ENCODE peak calls at places on chromosomes 5 and 9, in ten cellular contexts. H, G, L, A, R, M, W, S, X and O are unnamed samples.

GRCh38 chr5:142611154-142611553 is 74.7 kb downstream of the FGF1 start:
- DNase-seq in A (peak; percentile 42), W (peak; percentile 64), X (peak; percentile 81), S (no peak), M (peak; percentile 79), L (peak; percentile 60), R (peak; percentile 78), G (peak; percentile 31), H (peak; percentile 59), O (peak; percentile 85)

GRCh38 chr5:149732500-149733128 is 2.5 kb downstream of the PPARGC1B start:
- DNase-seq in M (peak; percentile 54), H (peak; percentile 25), X (no peak), L (no peak), A (no peak), R (peak; percentile 45), G (peak; percentile 24), W (no peak), S (no peak), O (peak; percentile 68)

GRCh38 chr5:118139361-118139760 is 849.0 kb downstream of the DTWD2 start:
- DNase-seq in R (no peak), G (no peak), S (no peak), H (no peak), A (no peak), W (no peak), M (no peak), L (no peak), X (no peak), O (no peak)

GRCh38 chr9:70578720-70579119 is 164.3 kb upstream of the KLF9 start:
- DNase-seq in R (no peak), W (no peak), G (no peak), L (no peak), X (peak; percentile 12), A (no peak), H (no peak), S (no peak), M (no peak), O (no peak)

GRCh38 chr9:107644774-107645463 is 155.3 kb upstream of the KLF4 start:
- DNase-seq in W (peak; percentile 75), R (peak; percentile 71), X (no peak), H (no peak), G (no peak), L (no peak), A (no peak), S (no peak), M (no peak), O (no peak)

GRCh38 chr5:150377964-150378694 is 20.6 kb downstream of the TCOF1 start:
- DNase-seq in A (no peak), X (no peak), M (peak; percentile 80), G (no peak), S (peak; percentile 95), W (no peak), H (no peak), R (no peak), L (no peak), O (peak; percentile 96)

GRCh38 chr5:142717582-142718215 is 31.8 kb upstream of the FGF1 start:
- DNase-seq in M (peak; percentile 86), S (no peak), X (peak; percentile 52), G (no peak), H (peak; percentile 21), L (no peak), W (no peak), R (no peak), A (no peak), O (peak; percentile 86)

GRCh38 chr5:17317499-17317898 is 100.1 kb downstream of the BASP1 start:
- DNase-seq in A (no peak), H (no peak), L (no peak), G (no peak), X (no peak), S (no peak), R (no peak), W (no peak), M (no peak), O (no peak)

DNA sequence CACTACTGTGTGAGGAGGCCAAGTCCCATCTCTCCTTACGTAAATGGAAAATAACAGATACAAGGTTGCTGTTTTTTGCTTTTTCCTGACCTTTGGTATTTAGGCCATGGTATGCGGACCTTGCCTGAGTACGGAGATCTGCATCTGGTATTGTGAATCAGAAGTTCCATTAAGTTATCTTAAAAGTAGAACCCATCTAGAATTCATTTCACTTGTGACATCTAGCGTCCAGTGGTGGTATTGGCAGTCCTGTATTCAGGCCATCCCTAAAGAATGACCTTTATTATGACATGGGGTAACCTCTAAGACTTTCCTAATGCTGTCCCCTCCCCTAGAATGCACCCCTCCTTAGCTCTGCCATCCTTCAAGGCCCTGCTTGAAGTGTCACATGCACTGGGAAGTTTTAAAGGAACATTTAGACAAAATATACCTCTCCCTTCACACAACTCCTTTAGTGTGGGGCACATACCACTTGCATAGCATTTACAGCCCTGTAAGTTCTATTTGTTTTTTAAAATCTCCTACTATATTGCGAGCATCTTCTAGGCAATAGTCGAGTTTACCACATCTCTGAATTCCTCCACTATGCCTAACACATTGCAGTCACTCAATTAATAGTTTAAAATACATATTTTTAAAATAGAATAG is 1.9 kb upstream of the SPDL1 start:
- DNase-seq in S (no peak), M (peak; percentile 69), H (peak; percentile 28), A (peak; percentile 44), X (peak; percentile 74), G (peak; percentile 62), R (peak; percentile 58), L (peak; percentile 44), W (no peak), O (peak; percentile 76)
- H3K4me3 ChIP-seq in S (no peak overlapping the region), M (no peak overlapping the region), H (no peak overlapping the region), A (no peak overlapping the region), X (no peak overlapping the region), G (no peak overlapping the region), R (no peak overlapping the region), L (no peak overlapping the region), W (no peak overlapping the region), O (no peak overlapping the region)

DNA sequence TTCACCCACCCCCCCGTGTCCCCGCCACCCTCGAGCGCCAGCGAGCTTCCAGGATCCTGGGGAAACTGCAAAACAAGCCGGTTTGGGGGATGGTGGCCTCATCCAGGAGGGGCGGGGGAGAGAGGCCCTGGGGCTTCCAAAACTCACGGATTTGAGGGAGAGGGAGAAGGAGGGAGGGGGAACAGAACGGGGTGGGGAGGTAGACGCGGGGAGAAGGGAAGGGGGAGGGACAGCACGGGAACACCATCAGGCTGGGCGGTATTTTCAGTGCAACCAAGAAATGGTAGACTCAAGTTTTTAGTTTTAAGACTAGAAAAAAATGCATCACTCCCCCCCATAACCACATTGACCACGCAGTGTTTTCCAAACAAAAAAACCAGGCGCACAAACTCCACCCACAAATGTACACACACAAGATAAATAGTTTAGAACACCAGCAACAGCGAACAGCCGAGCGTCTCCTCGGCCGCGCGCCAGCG is 1.4 kb downstream of the NRARP start:
- DNase-seq in W (no peak), X (peak; percentile 43), L (no peak), M (peak; percentile 74), R (no peak), S (no peak), H (peak; percentile 80), G (peak; percentile 76), A (peak; percentile 70), O (no peak)
- H3K4me3 ChIP-seq in W (peak overlapping the region; percentile 63), X (peak overlapping the region; percentile 68), L (peak overlapping the region; percentile 69), M (peak overlapping the region; percentile 53), R (peak overlapping the region; percentile 40), S (peak overlapping the region; percentile 31), H (peak overlapping the region; percentile 40), G (peak overlapping the region; percentile 74), A (peak overlapping the region; percentile 93), O (peak overlapping the region; percentile 47)

DNA sequence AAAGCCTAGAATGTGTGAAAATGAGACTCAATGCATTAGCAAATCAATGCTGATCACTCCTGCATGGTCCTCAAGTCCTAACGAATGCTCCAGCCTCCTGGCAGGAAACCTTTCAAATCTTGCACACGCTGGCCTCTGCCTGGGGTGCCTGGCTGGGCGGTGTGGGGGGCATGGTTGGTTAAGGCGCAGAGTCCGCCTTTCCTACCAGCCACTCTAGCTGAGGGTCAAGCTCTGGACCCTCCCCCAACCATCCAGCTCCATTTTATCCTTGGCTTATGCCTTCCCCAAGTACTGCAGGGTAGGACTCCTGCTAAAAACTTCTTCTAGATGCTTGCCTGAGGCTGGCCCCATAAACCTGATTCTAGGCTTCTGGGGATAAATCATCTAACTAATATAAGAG is 850 bp upstream of the MVB12B start:
- DNase-seq in G (no peak), R (no peak), L (no peak), M (peak; percentile 9), A (no peak), S (no peak), X (no peak), W (no peak), H (no peak), O (no peak)
- H3K4me3 ChIP-seq in G (peak overlapping the region; percentile 31), R (peak overlapping the region; percentile 60), L (peak overlapping the region; percentile 66), M (no peak overlapping the region), A (no peak overlapping the region), S (peak overlapping the region; percentile 58), X (peak overlapping the region; percentile 59), W (peak overlapping the region; percentile 54), H (no peak overlapping the region), O (no peak overlapping the region)

DNA sequence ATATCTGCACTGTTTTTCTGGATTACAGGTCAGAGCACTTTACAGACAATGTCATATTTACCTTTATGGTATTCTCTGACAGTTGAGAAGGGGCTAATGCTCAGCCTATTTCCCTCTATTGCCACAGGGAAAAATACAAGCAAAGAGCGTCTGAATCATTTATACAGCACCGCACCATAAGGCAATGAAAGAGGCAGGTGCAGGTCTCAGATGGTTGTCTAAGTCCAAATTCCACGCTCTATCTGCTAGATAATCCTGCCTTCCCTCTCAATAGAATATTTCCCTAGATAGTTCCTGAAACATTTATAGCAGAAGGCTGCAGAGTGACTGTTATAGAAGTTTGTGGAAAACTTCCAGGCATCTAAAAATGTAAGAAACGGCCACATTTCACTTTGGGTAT is 446.1 kb upstream of the CDH6 start:
- DNase-seq in R (no peak), H (no peak), L (no peak), G (no peak), M (no peak), A (no peak), S (no peak), X (no peak), W (no peak), O (no peak)
- H3K4me3 ChIP-seq in R (no peak overlapping the region), H (no peak overlapping the region), L (no peak overlapping the region), G (no peak overlapping the region), M (no peak overlapping the region), A (no peak overlapping the region), S (no peak overlapping the region), X (no peak overlapping the region), W (no peak overlapping the region), O (no peak overlapping the region)

DNA sequence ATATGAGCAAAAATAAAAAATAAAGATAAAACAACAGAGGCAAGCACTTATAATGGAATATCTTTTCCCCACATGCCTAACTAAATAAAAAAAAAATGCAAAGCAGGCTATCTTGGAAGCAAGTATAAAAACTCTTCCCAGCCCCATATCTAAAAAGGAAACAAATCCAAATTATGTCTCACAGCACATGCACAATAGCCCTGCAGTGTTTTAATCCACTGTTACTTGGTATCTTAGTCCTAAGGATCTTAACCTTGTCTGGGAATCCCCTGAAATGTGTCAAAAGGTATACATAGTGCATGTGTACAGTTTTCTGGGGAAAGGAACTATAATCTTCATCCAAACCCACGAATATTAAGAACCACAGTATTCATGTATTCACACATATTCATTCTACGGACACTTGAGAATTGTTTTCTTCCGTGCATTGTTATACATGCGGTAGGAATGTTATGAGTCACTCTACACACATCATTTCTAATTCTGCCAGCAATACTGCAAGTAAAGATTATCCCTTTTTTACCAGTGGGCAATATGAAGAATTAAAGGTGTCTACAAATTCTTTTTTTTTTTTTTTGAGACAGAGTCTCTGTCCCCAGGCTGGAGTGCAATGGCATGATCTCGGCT is 47.8 kb upstream of the SNX2 start:
- DNase-seq in S (no peak), W (no peak), L (peak; percentile 12), R (no peak), M (no peak), X (no peak), G (peak; percentile 72), A (no peak), H (no peak), O (peak; percentile 76)
- H3K4me3 ChIP-seq in S (no peak overlapping the region), W (no peak overlapping the region), L (no peak overlapping the region), R (no peak overlapping the region), M (no peak overlapping the region), X (no peak overlapping the region), G (no peak overlapping the region), A (no peak overlapping the region), H (no peak overlapping the region), O (no peak overlapping the region)